ENCODE peak calls at places on chromosomes 11 and 22, in five cellular contexts. W is hippocampal formation, K is T-helper 9 cell, C is cardiac muscle cell, L is fibroblast of the aortic adventitia. J is an unnamed sample.

GRCh38 chr11:96103102-96103501 is 179.2 kb upstream of the MTMR2 start:
- DNase-seq in L (no peak), C (no peak), K (no peak), W (no peak), J (no peak)

GRCh38 chr22:37304595-37305343 is 22.5 kb downstream of the CYTH4 start:
- DNase-seq in W (no peak), L (no peak), K (no peak), C (peak; percentile 29), J (no peak)

GRCh38 chr22:35777335-35777975 is 59.8 kb downstream of the APOL5 start:
- DNase-seq in K (no peak), W (no peak), C (peak; percentile 78), L (peak; percentile 74), J (peak; percentile 51)

GRCh38 chr11:47052576-47052975 is 116.0 kb downstream of the CSTPP1 start:
- DNase-seq in L (peak; percentile 68), W (no peak), K (no peak), C (no peak), J (no peak)

GRCh38 chr11:64409278-64409677 is 50.3 kb downstream of the RPS6KA4 start:
- DNase-seq in K (no peak), W (no peak), L (no peak), C (no peak), J (no peak)

GRCh38 chr22:49826603-49827306 is 918 bp downstream of the BRD1 start:
- DNase-seq in C (peak; percentile 57), K (peak; percentile 29), L (peak; percentile 53), W (peak; percentile 22), J (peak; percentile 48)

GRCh38 chr11:6583584-6583983 is 19.8 kb downstream of the RRP8 start:
- DNase-seq in C (no peak), K (no peak), L (no peak), W (no peak), J (no peak)

GRCh38 chr11:64040684-64041267 is 5.0 kb downstream of the FLRT1 start:
- DNase-seq in L (no peak), K (no peak), C (no peak), W (peak; percentile 57), J (no peak)

GRCh38 chr22:29204617-29205183 is 996 bp upstream of the EMID1 start:
- DNase-seq in L (no peak), C (no peak), K (no peak), W (no peak), J (no peak)

GRCh38 chr11:128725630-128726461 is 32.0 kb downstream of the FLI1 start:
- DNase-seq in C (peak; percentile 64), W (no peak), L (no peak), K (peak; percentile 38), J (peak; percentile 85)

GRCh38 chr11:27471588-27472397 is 797 bp downstream of the LGR4 start:
- DNase-seq in W (peak; percentile 17), K (peak; percentile 3), L (no peak), C (peak; percentile 35), J (no peak)

GRCh38 chr11:71228961-71229360 is 23.4 kb downstream of the SHANK2 start:
- DNase-seq in K (no peak), W (no peak), L (no peak), C (no peak), J (peak; percentile 80)

GRCh38 chr11:133619973-133620372 is 87.7 kb upstream of the OPCML start:
- DNase-seq in K (no peak), C (no peak), L (no peak), W (no peak), J (no peak)

GRCh38 chr22:44288951-44289350 is 23.8 kb downstream of the SHISAL1 start:
- DNase-seq in L (no peak), W (no peak), C (no peak), K (no peak), J (no peak)

GRCh38 chr11:125376117-125376516 is 119.9 kb downstream of the FEZ1 start:
- DNase-seq in L (peak; percentile 44), K (no peak), C (peak; percentile 26), W (peak; percentile 13), J (no peak)

GRCh38 chr22:49638001-49638400 is 189.7 kb downstream of the BRD1 start:
- DNase-seq in K (no peak), L (no peak), W (no peak), C (no peak), J (no peak)

GRCh38 chr11:13183094-13183825 is 94.3 kb upstream of the BMAL1 start:
- DNase-seq in K (no peak), W (no peak), L (peak; percentile 86), C (peak; percentile 79), J (peak; percentile 36)

GRCh38 chr11:7167976-7168740 is 79.4 kb downstream of the RBMXL2 start:
- DNase-seq in W (no peak), L (peak; percentile 2), C (no peak), K (no peak), J (no peak)

J was measured in fibroblast of gingiva.